ENCODE peak calls at places on chromosome 20, in five cellular contexts. Z, E, S, V and G are unnamed samples.
A peak's percentile ranks its signal among the peaks of the same experiment; 100 is the strongest.

GRCh38 chr20:44384423-44385027 is 29.0 kb downstream of the HNF4A start:
- DNase-seq in Z (peak; percentile 64), E (peak; percentile 84), S (peak; percentile 20), V (peak; percentile 73), G (peak; percentile 64)

GRCh38 chr20:17394411-17394810 is 136.8 kb downstream of the BFSP1 start:
- DNase-seq in Z (no peak), E (no peak), V (no peak), S (no peak), G (no peak)

GRCh38 chr20:45322952-45323383 is 14.9 kb upstream of the MATN4 start:
- DNase-seq in V (peak; percentile 41), Z (no peak), S (no peak), E (peak; percentile 58), G (peak; percentile 26)

GRCh38 chr20:23417861-23418260 is 3.4 kb downstream of the NAPB start:
- DNase-seq in V (no peak), S (no peak), Z (no peak), E (no peak), G (no peak)

GRCh38 chr20:58511861-58512260 is 3.3 kb downstream of the APCDD1L start:
- DNase-seq in Z (no peak), V (no peak), S (no peak), E (no peak), G (no peak)

GRCh38 chr20:35564905-35565304 is 23.0 kb downstream of the ERGIC3 start:
- DNase-seq in E (no peak), V (no peak), S (no peak), Z (no peak), G (no peak)

GRCh38 chr20:58109918-58110635 is 118.4 kb downstream of the ANKRD60 start:
- DNase-seq in E (no peak), Z (no peak), V (no peak), S (no peak), G (no peak)

GRCh38 chr20:30816182-30816645 is 441.2 kb upstream of the DEFB115 start:
- DNase-seq in Z (no peak), S (no peak), E (no peak), V (no peak), G (no peak)

GRCh38 chr20:3811421-3812258 is 8.7 kb upstream of the AP5S1 start:
- DNase-seq in E (peak; percentile 18), V (peak; percentile 97), S (peak; percentile 90), Z (peak; percentile 60), G (peak; percentile 97)

GRCh38 chr20:1317545-1318255 is 11.2 kb downstream of the SDCBP2 start:
- DNase-seq in Z (no peak), V (no peak), S (no peak), E (no peak), G (no peak)

GRCh38 chr20:34709836-34710567 is 5.9 kb downstream of the TP53INP2 start:
- DNase-seq in V (peak; percentile 86), S (peak; percentile 16), Z (peak; percentile 24), E (peak; percentile 86), G (peak; percentile 64)

GRCh38 chr20:38055294-38055693 is 21.7 kb downstream of the RPRD1B start:
- DNase-seq in S (no peak), E (no peak), Z (no peak), V (no peak), G (no peak)

GRCh38 chr20:818001-818664 is 15.4 kb upstream of the FAM110A start:
- DNase-seq in V (no peak), E (no peak), S (no peak), Z (no peak), G (no peak)

GRCh38 chr20:32155017-32155965 is 45.8 kb downstream of the TM9SF4 start:
- DNase-seq in V (peak; percentile 87), S (peak; percentile 13), E (peak; percentile 74), Z (no peak), G (peak; percentile 38)

GRCh38 chr20:62977613-62978558 is 25.4 kb downstream of the SLC17A9 start:
- DNase-seq in E (no peak), V (no peak), Z (peak; percentile 41), S (no peak), G (no peak)

GRCh38 chr20:43960231-43960630 is 45.6 kb downstream of the TOX2 start:
- DNase-seq in S (no peak), V (no peak), E (no peak), Z (no peak), G (no peak)

GRCh38 chr20:32207626-32208498 is at the start of the genes PLAGL2 and POFUT1:
- DNase-seq in Z (peak; percentile 55), V (peak; percentile 79), S (peak; percentile 78), E (peak; percentile 95), G (peak; percentile 65)

GRCh38 chr20:61954276-61955021 is 111.2 kb downstream of the TAF4 start:
- DNase-seq in Z (no peak), S (no peak), E (no peak), V (no peak), G (no peak)

GRCh38 chr20:38186788-38187221 is 21.7 kb upstream of the TGM2 start:
- DNase-seq in S (no peak), E (no peak), V (peak; percentile 51), Z (no peak), G (no peak)

GRCh38 chr20:45890077-45890996 is 671 bp downstream of the NEURL2 start:
- DNase-seq in S (no peak), E (peak; percentile 91), V (peak; percentile 89), Z (no peak), G (no peak)

GRCh38 chr20:24776755-24777271 is 172.3 kb upstream of the CST7 start:
- DNase-seq in E (no peak), Z (no peak), S (no peak), V (no peak), G (no peak)

GRCh38 chr20:10307359-10307735 is 88.7 kb downstream of the SNAP25 start:
- DNase-seq in V (no peak), S (no peak), E (no peak), Z (no peak), G (no peak)

GRCh38 chr20:41179961-41180360 is 42.6 kb downstream of the PLCG1 start:
- DNase-seq in V (no peak), E (no peak), Z (no peak), S (no peak), G (no peak)

GRCh38 chr20:46331612-46332361 is 23.5 kb upstream of the CDH22 start:
- DNase-seq in E (no peak), S (no peak), V (no peak), Z (no peak), G (no peak)

GRCh38 chr20:34458631-34459030 is 57.6 kb upstream of the DYNLRB1 start:
- DNase-seq in E (no peak), S (no peak), V (peak; percentile 51), Z (no peak), G (no peak)

GRCh38 chr20:35757098-35757705 is 14.6 kb upstream of the PHF20 start:
- DNase-seq in S (no peak), E (no peak), V (no peak), Z (no peak), G (no peak)

GRCh38 chr20:62156592-62157386 is 13.2 kb downstream of the SS18L1 start:
- DNase-seq in E (peak; percentile 80), Z (no peak), V (peak; percentile 48), S (no peak), G (no peak)

GRCh38 chr20:36144336-36144735 is 10.2 kb upstream of the EPB41L1 start:
- DNase-seq in E (no peak), V (peak; percentile 43), Z (no peak), S (no peak), G (no peak)

GRCh38 chr20:9978395-9979004 is 56.3 kb upstream of the ANKEF1 start:
- DNase-seq in E (peak; percentile 74), V (peak; percentile 87), S (peak; percentile 83), Z (no peak), G (peak; percentile 10)

GRCh38 chr20:17878912-17879602 is 89.5 kb downstream of the SNX5 start:
- DNase-seq in Z (no peak), E (no peak), V (no peak), S (no peak), G (no peak)

GRCh38 chr20:8664778-8665177 is 404.1 kb upstream of the PLCB4 start:
- DNase-seq in S (no peak), Z (no peak), V (peak; percentile 7), E (peak; percentile 33), G (no peak)

GRCh38 chr20:46028772-46029371 is at the start of gene SLC12A5:
- DNase-seq in V (no peak), S (no peak), Z (no peak), E (no peak), G (no peak)

GRCh38 chr20:17648782-17649730 is 33.0 kb downstream of the RRBP1 start:
- DNase-seq in Z (no peak), S (no peak), E (peak; percentile 16), V (no peak), G (no peak)

GRCh38 chr20:25389381-25389857 is 1.2 kb downstream of the ABHD12 start:
- DNase-seq in Z (no peak), V (peak; percentile 48), S (no peak), E (peak; percentile 10), G (no peak)

GRCh38 chr20:61014486-61014885 is 237.6 kb upstream of the CDH4 start:
- DNase-seq in E (no peak), V (no peak), S (no peak), Z (no peak), G (no peak)

GRCh38 chr20:19568128-19568527 is 189.9 kb upstream of the RIN2 start:
- DNase-seq in V (no peak), Z (no peak), E (no peak), S (no peak), G (no peak)

GRCh38 chr20:17491041-17491440 is 40.1 kb downstream of the BFSP1 start:
- DNase-seq in Z (no peak), E (no peak), V (no peak), S (no peak), G (no peak)

GRCh38 chr20:63344616-63345327 is 16.4 kb downstream of the CHRNA4 start:
- DNase-seq in V (no peak), S (no peak), E (no peak), Z (no peak), G (no peak)